ENCODE peak calls at places on chromosomes 5 and 9, in nine cellular contexts. One of them, this sample, is unnamed.
A peak's percentile ranks its signal among the peaks of the same experiment; 100 is the strongest.

GRCh38 chr5:52710972-52711596 is 76.6 kb upstream of the ITGA1 start:
- DNase-seq in stimulated activated CD4-positive, alpha-beta T cell treated with anti-CD3 and anti-CD28 coated beads, Interleukin-12 subunit alpha, Interleukin-12 subunit beta, amount 100 ng/mL, for 4 hours: no peak
- DNase-seq in HT-29: peak; percentile 37
- DNase-seq in GM13977: no peak
- DNase-seq in NCI-H774: no peak
- DNase-seq in HFF-Myc: no peak
- DNase-seq in RPMI8226: no peak
- DNase-seq in neuronal stem cell: no peak
- DNase-seq in hepatocyte: no peak
- DNase-seq in this sample: no peak

GRCh38 chr5:136200761-136201160 is 7.8 kb upstream of the SMIM32 start:
- DNase-seq in HFF-Myc: no peak
- DNase-seq in NCI-H774: no peak
- DNase-seq in stimulated activated CD4-positive, alpha-beta T cell treated with anti-CD3 and anti-CD28 coated beads, Interleukin-12 subunit alpha, Interleukin-12 subunit beta, amount 100 ng/mL, for 4 hours: no peak
- DNase-seq in neuronal stem cell: no peak
- DNase-seq in RPMI8226: no peak
- DNase-seq in GM13977: no peak
- DNase-seq in HT-29: no peak
- DNase-seq in hepatocyte: no peak
- DNase-seq in this sample: no peak

GRCh38 chr5:127697894-127698600 is 5.1 kb upstream of the CCDC192 start:
- DNase-seq in HFF-Myc: no peak
- DNase-seq in hepatocyte: peak; percentile 51
- DNase-seq in stimulated activated CD4-positive, alpha-beta T cell treated with anti-CD3 and anti-CD28 coated beads, Interleukin-12 subunit alpha, Interleukin-12 subunit beta, amount 100 ng/mL, for 4 hours: no peak
- DNase-seq in HT-29: peak; percentile 84
- DNase-seq in RPMI8226: no peak
- DNase-seq in GM13977: no peak
- DNase-seq in neuronal stem cell: no peak
- DNase-seq in NCI-H774: no peak
- DNase-seq in this sample: no peak

GRCh38 chr5:98954392-98955028 is 25.7 kb upstream of the CHD1 start:
- DNase-seq in GM13977: no peak
- DNase-seq in HT-29: no peak
- DNase-seq in neuronal stem cell: no peak
- DNase-seq in HFF-Myc: no peak
- DNase-seq in NCI-H774: no peak
- DNase-seq in RPMI8226: no peak
- DNase-seq in hepatocyte: no peak
- DNase-seq in stimulated activated CD4-positive, alpha-beta T cell treated with anti-CD3 and anti-CD28 coated beads, Interleukin-12 subunit alpha, Interleukin-12 subunit beta, amount 100 ng/mL, for 4 hours: no peak
- DNase-seq in this sample: no peak

GRCh38 chr9:20558609-20559016 is 63.7 kb downstream of the MLLT3 start:
- DNase-seq in HFF-Myc: peak; percentile 29
- DNase-seq in GM13977: no peak
- DNase-seq in stimulated activated CD4-positive, alpha-beta T cell treated with anti-CD3 and anti-CD28 coated beads, Interleukin-12 subunit alpha, Interleukin-12 subunit beta, amount 100 ng/mL, for 4 hours: peak; percentile 12
- DNase-seq in hepatocyte: peak; percentile 28
- DNase-seq in RPMI8226: no peak
- DNase-seq in HT-29: no peak
- DNase-seq in neuronal stem cell: no peak
- DNase-seq in NCI-H774: no peak
- DNase-seq in this sample: peak; percentile 65

GRCh38 chr5:157204765-157205164 is 24.1 kb downstream of the ITK start:
- DNase-seq in hepatocyte: no peak
- DNase-seq in stimulated activated CD4-positive, alpha-beta T cell treated with anti-CD3 and anti-CD28 coated beads, Interleukin-12 subunit alpha, Interleukin-12 subunit beta, amount 100 ng/mL, for 4 hours: no peak
- DNase-seq in neuronal stem cell: no peak
- DNase-seq in HFF-Myc: no peak
- DNase-seq in RPMI8226: no peak
- DNase-seq in NCI-H774: no peak
- DNase-seq in HT-29: no peak
- DNase-seq in GM13977: no peak
- DNase-seq in this sample: no peak

GRCh38 chr5:545641-546375 is 21.6 kb upstream of the SLC9A3 start:
- DNase-seq in RPMI8226: no peak
- DNase-seq in stimulated activated CD4-positive, alpha-beta T cell treated with anti-CD3 and anti-CD28 coated beads, Interleukin-12 subunit alpha, Interleukin-12 subunit beta, amount 100 ng/mL, for 4 hours: no peak
- DNase-seq in neuronal stem cell: no peak
- DNase-seq in hepatocyte: no peak
- DNase-seq in HFF-Myc: no peak
- DNase-seq in GM13977: no peak
- DNase-seq in NCI-H774: no peak
- DNase-seq in HT-29: no peak
- DNase-seq in this sample: no peak

GRCh38 chr9:134438204-134438788 is 112.0 kb downstream of the RXRA start:
- DNase-seq in HFF-Myc: no peak
- DNase-seq in HT-29: no peak
- DNase-seq in hepatocyte: no peak
- DNase-seq in neuronal stem cell: no peak
- DNase-seq in RPMI8226: peak; percentile 45
- DNase-seq in stimulated activated CD4-positive, alpha-beta T cell treated with anti-CD3 and anti-CD28 coated beads, Interleukin-12 subunit alpha, Interleukin-12 subunit beta, amount 100 ng/mL, for 4 hours: no peak
- DNase-seq in NCI-H774: no peak
- DNase-seq in GM13977: no peak
- DNase-seq in this sample: peak; percentile 35

GRCh38 chr5:107593009-107593408 is 77.7 kb downstream of the EFNA5 start:
- DNase-seq in stimulated activated CD4-positive, alpha-beta T cell treated with anti-CD3 and anti-CD28 coated beads, Interleukin-12 subunit alpha, Interleukin-12 subunit beta, amount 100 ng/mL, for 4 hours: no peak
- DNase-seq in NCI-H774: no peak
- DNase-seq in RPMI8226: no peak
- DNase-seq in hepatocyte: no peak
- DNase-seq in neuronal stem cell: no peak
- DNase-seq in HFF-Myc: no peak
- DNase-seq in GM13977: no peak
- DNase-seq in HT-29: no peak
- DNase-seq in this sample: no peak

GRCh38 chr5:33806736-33807442 is 84.9 kb downstream of the ADAMTS12 start:
- DNase-seq in hepatocyte: peak; percentile 29
- DNase-seq in neuronal stem cell: no peak
- DNase-seq in HT-29: no peak
- DNase-seq in HFF-Myc: no peak
- DNase-seq in stimulated activated CD4-positive, alpha-beta T cell treated with anti-CD3 and anti-CD28 coated beads, Interleukin-12 subunit alpha, Interleukin-12 subunit beta, amount 100 ng/mL, for 4 hours: no peak
- DNase-seq in RPMI8226: no peak
- DNase-seq in NCI-H774: no peak
- DNase-seq in GM13977: no peak
- DNase-seq in this sample: no peak

GRCh38 chr5:148696438-148697036 is 42.2 kb upstream of the HTR4 start:
- DNase-seq in HT-29: no peak
- DNase-seq in hepatocyte: no peak
- DNase-seq in HFF-Myc: no peak
- DNase-seq in GM13977: no peak
- DNase-seq in stimulated activated CD4-positive, alpha-beta T cell treated with anti-CD3 and anti-CD28 coated beads, Interleukin-12 subunit alpha, Interleukin-12 subunit beta, amount 100 ng/mL, for 4 hours: no peak
- DNase-seq in RPMI8226: no peak
- DNase-seq in NCI-H774: no peak
- DNase-seq in neuronal stem cell: no peak
- DNase-seq in this sample: no peak